ENCODE peak calls at places on chromosome 18, in four cellular contexts. One of them, this sample, is unnamed.

GRCh38 chr18:78562446-78563020 is 417.1 kb upstream of the SALL3 start:
- DNase-seq in GM13977: no peak
- DNase-seq in HCT116: no peak
- DNase-seq in cardiac fibroblast: no peak
- DNase-seq in this sample: no peak

GRCh38 chr18:33627114-33627513 is 49.1 kb downstream of the ASXL3 start:
- DNase-seq in GM13977: no peak
- DNase-seq in HCT116: no peak
- DNase-seq in cardiac fibroblast: no peak
- DNase-seq in this sample: no peak

GRCh38 chr18:10771053-10771709 is 245.4 kb downstream of the NAPG start:
- DNase-seq in GM13977: peak
- DNase-seq in HCT116: no peak
- DNase-seq in cardiac fibroblast: no peak
- DNase-seq in this sample: no peak

GRCh38 chr18:46366211-46366610 is 262.0 kb downstream of the HAUS1 start:
- DNase-seq in GM13977: no peak
- DNase-seq in HCT116: no peak
- DNase-seq in cardiac fibroblast: no peak
- DNase-seq in this sample: no peak

GRCh38 chr18:4125246-4125938 is 329.7 kb downstream of the DLGAP1 start:
- DNase-seq in GM13977: no peak
- DNase-seq in HCT116: no peak
- DNase-seq in cardiac fibroblast: peak
- DNase-seq in this sample: no peak

GRCh38 chr18:61851940-61852451 is 40.8 kb downstream of the RNF152 start:
- DNase-seq in GM13977: no peak
- DNase-seq in HCT116: no peak
- DNase-seq in cardiac fibroblast: peak
- DNase-seq in this sample: no peak

GRCh38 chr18:350953-351572 is 83.2 kb upstream of the THOC1 start:
- DNase-seq in GM13977: no peak
- DNase-seq in HCT116: no peak
- DNase-seq in cardiac fibroblast: no peak
- DNase-seq in this sample: no peak

GRCh38 chr18:5627756-5628511 is 84.1 kb upstream of the EPB41L3 start:
- DNase-seq in GM13977: no peak
- DNase-seq in HCT116: no peak
- DNase-seq in cardiac fibroblast: no peak
- DNase-seq in this sample: no peak

GRCh38 chr18:24263078-24263477 is 124.2 kb downstream of the CABYR start:
- DNase-seq in GM13977: no peak
- DNase-seq in HCT116: no peak
- DNase-seq in cardiac fibroblast: no peak
- DNase-seq in this sample: no peak

DNA sequence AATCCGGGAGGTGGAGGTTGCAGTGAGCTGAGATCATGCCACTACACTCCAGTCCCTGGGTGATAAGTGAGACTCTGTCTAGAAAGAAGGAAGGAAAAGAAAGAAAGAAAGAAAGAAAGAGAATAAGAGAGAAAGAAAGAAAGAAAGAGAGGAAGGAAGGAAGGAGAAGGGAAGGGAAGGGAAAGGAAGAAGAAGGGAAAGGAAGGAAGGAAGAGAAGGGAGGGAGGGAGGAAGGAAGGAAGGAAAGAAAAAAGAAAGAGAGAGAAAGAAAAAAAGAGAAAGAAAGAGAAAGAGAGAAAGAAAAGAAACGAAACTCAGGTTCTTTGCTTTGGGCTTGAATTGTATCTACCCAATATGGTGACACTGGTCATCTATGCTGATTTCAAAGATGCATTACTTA is 102.3 kb upstream of the GATA6 start:
- DNase-seq in GM13977: no peak
- DNase-seq in HCT116: no peak
- DNase-seq in cardiac fibroblast: no peak
- DNase-seq in this sample: no peak
- TF ChIP-seq CTCF in GM13977: no peak
- TF ChIP-seq CTCF in HCT116: no peak
- TF ChIP-seq CTCF in cardiac fibroblast: no peak
- TF ChIP-seq CTCF in this sample: no peak

GRCh38 chr18:41720226-41720625 is 234.8 kb upstream of the PIK3C3 start:
- DNase-seq in GM13977: no peak
- DNase-seq in HCT116: no peak
- DNase-seq in cardiac fibroblast: peak
- DNase-seq in this sample: no peak
- TF ChIP-seq CTCF in GM13977: no peak
- TF ChIP-seq CTCF in HCT116: no peak
- TF ChIP-seq CTCF in cardiac fibroblast: no peak
- TF ChIP-seq CTCF in this sample: no peak

GRCh38 chr18:75687626-75688025 is 260.1 kb upstream of the SMIM21 start:
- DNase-seq in GM13977: no peak
- DNase-seq in HCT116: no peak
- DNase-seq in cardiac fibroblast: no peak
- DNase-seq in this sample: no peak

GRCh38 chr18:75694292-75694691 is 266.8 kb upstream of the SMIM21 start:
- DNase-seq in GM13977: no peak
- DNase-seq in HCT116: no peak
- DNase-seq in cardiac fibroblast: no peak
- DNase-seq in this sample: no peak

DNA sequence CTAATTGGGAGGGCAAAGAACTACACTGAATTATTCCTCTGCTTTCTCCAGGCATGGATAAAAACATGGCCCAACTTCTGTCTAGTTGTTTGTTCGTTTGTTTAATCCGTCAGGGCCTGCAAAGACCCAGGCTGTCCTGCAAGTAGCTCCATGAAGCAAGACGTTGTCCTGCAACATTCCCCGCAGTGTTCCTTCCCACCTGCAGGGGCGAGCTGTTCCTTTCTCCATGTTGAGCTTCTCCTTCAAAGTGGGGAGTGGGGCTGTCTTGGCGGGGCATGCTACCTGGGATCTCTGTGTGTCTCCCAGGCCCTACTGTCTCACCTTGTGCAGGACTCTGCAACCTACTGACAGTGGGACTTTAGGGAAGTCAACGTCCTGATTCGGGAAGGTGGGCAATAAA is 264.0 kb upstream of the SMIM21 start:
- DNase-seq in GM13977: no peak
- DNase-seq in HCT116: no peak
- DNase-seq in cardiac fibroblast: no peak
- DNase-seq in this sample: no peak
- TF ChIP-seq CTCF in GM13977: no peak
- TF ChIP-seq CTCF in HCT116: peak
- TF ChIP-seq CTCF in cardiac fibroblast: no peak
- TF ChIP-seq CTCF in this sample: no peak

DNA sequence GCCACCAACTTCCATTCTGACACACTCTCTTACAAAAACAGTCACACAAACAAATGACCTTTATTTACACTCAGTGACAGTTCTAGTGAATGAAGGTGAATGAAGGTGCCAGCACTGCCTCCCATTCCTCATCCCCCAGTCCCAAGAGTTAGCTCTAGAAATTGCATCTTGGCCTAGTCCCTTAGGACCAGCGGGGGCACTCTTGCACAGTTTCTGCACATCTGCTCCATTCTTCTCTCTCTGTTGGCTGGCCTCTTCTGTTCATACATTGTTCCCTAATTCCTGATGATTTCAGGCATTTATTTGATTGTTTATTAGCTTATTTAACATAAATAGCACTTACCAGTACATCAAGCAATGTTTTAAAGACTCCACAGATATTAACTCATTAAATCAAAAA is 30.9 kb downstream of the GAREM1 start:
- DNase-seq in GM13977: no peak
- DNase-seq in HCT116: peak
- DNase-seq in cardiac fibroblast: no peak
- DNase-seq in this sample: no peak
- TF ChIP-seq CTCF in GM13977: peak
- TF ChIP-seq CTCF in HCT116: peak
- TF ChIP-seq CTCF in cardiac fibroblast: peak
- TF ChIP-seq CTCF in this sample: peak

DNA sequence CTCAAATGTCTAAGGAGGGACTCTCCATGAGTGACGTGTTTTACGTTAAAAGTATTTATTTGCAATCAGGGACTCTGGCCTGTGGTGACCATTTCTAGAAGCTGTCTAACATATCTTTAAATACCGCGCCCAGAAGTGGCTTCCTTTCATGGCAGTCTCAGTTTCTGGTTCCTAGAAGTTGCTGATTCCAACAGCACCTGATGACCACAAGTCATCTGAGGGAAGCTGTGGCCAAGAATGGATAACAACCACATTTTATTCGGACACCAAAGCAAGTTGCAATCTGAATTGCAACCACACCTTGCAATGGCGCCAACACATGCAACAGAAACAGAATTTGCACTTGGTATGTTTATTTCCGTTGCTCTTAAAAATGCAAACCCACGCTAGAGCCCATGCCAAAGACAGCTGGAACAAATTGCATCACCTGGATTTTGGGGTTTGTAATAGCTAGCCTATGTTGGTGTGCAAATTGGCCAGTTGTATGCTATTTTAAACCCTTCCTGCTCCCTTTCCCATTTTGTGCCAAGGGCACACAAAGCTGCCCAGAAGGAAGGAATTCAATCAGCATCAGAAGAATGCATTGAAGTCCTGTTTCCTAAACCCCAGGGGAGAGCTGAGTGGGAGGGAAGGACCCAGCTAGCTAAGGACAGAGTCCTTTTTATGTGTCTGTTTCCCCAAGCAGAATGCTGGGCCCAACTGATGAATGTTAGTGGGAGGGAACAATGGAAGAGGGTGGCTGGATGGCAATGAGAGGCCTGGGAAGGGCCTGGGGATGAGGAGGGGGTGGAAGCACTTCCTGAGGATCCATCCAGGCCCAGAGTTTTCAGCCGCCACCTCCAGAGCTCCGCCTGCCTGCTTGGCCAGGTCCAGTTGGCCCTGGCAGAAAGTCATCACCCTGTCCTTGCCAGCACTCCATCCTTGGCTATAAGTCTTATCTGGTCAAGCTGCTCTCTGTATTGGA is 32.9 kb downstream of the MEX3C start:
- DNase-seq in GM13977: no peak
- DNase-seq in HCT116: no peak
- DNase-seq in cardiac fibroblast: peak
- DNase-seq in this sample: no peak
- TF ChIP-seq CTCF in GM13977: no peak
- TF ChIP-seq CTCF in HCT116: no peak
- TF ChIP-seq CTCF in cardiac fibroblast: no peak
- TF ChIP-seq CTCF in this sample: no peak

GRCh38 chr18:9722691-9723090 is 14.6 kb downstream of the RAB31 start:
- DNase-seq in GM13977: no peak
- DNase-seq in HCT116: no peak
- DNase-seq in cardiac fibroblast: no peak
- DNase-seq in this sample: no peak
- TF ChIP-seq CTCF in GM13977: peak
- TF ChIP-seq CTCF in HCT116: peak
- TF ChIP-seq CTCF in cardiac fibroblast: no peak
- TF ChIP-seq CTCF in this sample: peak

GRCh38 chr18:69239849-69240248 is 160.8 kb upstream of the DOK6 start:
- DNase-seq in GM13977: no peak
- DNase-seq in HCT116: no peak
- DNase-seq in cardiac fibroblast: no peak
- DNase-seq in this sample: no peak
- TF ChIP-seq CTCF in GM13977: no peak
- TF ChIP-seq CTCF in HCT116: no peak
- TF ChIP-seq CTCF in cardiac fibroblast: no peak
- TF ChIP-seq CTCF in this sample: no peak